ENCODE peak calls at places on chromosomes 3 and 15, in eight cellular contexts. J is ureter; U is pancreas; Z is MV-4-11; A is stimulated activated effector memory CD8-positive, alpha-beta T cell treated with anti-CD3 and anti-CD28 coated beads, Interleukin-12 subunit alpha, Interleukin-12 subunit beta, amount 100 ng/mL, for 72 hours; I is GM13977; M is caudate nucleus; X is fibroblast of pulmonary artery. N is an unnamed sample.

GRCh38 chr15:63969652-63970421 is 76.4 kb downstream of the DAPK2 start:
- DNase-seq in U (peak; percentile 92), A (no peak), I (no peak), Z (no peak), J (no peak), X (peak; percentile 25), M (no peak), N (peak; percentile 41)

GRCh38 chr3:178646205-178646604 is 110.0 kb downstream of the KCNMB2 start:
- DNase-seq in J (no peak), A (no peak), Z (no peak), I (no peak), M (no peak), X (no peak), U (no peak), N (no peak)

GRCh38 chr3:172397716-172398405 is 50.4 kb downstream of the GHSR start:
- DNase-seq in Z (no peak), A (no peak), J (no peak), X (peak; percentile 72), I (no peak), M (no peak), U (no peak), N (no peak)

GRCh38 chr15:68806220-68807105 is 14.2 kb downstream of the ANP32A start:
- DNase-seq in X (peak; percentile 18), U (no peak), Z (no peak), A (no peak), I (no peak), M (peak; percentile 71), J (peak; percentile 20), N (peak; percentile 66)

GRCh38 chr3:101011086-101011485 is 17.9 kb upstream of the ABI3BP start:
- DNase-seq in M (no peak), X (no peak), J (no peak), Z (no peak), U (no peak), I (no peak), A (no peak), N (no peak)

GRCh38 chr15:26038693-26039092 is 175.6 kb upstream of the ATP10A start:
- DNase-seq in M (no peak), I (no peak), A (no peak), Z (no peak), U (no peak), X (no peak), J (no peak), N (no peak)

GRCh38 chr15:27679621-27680521 is 419.2 kb downstream of the OCA2 start:
- DNase-seq in A (no peak), I (no peak), U (no peak), M (no peak), X (no peak), J (no peak), Z (no peak), N (peak; percentile 16)

GRCh38 chr3:138351151-138351550 is 2.8 kb downstream of the MRAS start:
- DNase-seq in J (no peak), X (peak; percentile 14), Z (no peak), A (no peak), M (no peak), I (no peak), U (no peak), N (peak; percentile 55)

GRCh38 chr3:58585994-58586393 is 8.8 kb upstream of the FAM107A start:
- DNase-seq in X (no peak), A (no peak), M (no peak), Z (no peak), J (no peak), U (no peak), I (peak; percentile 66), N (no peak)

GRCh38 chr3:165712382-165712781 is 124.8 kb downstream of the BCHE start:
- DNase-seq in U (no peak), Z (no peak), A (no peak), X (no peak), M (no peak), J (no peak), I (no peak), N (no peak)

GRCh38 chr3:41753651-41754050 is 208.3 kb downstream of the ULK4 start:
- DNase-seq in A (no peak), I (no peak), Z (no peak), U (no peak), X (no peak), J (no peak), M (no peak), N (no peak)